ENCODE peak calls at places on chromosomes 16 and 17, in six cellular contexts. One of them, this sample, is unnamed.

GRCh38 chr16:71230122-71230845 is at the start of gene HYDIN:
- DNase-seq in esophagus muscularis mucosa: no peak
- DNase-seq in pancreas: peak
- DNase-seq in A549: peak
- DNase-seq in stomach: no peak
- DNase-seq in fibroblast of pulmonary artery: peak
- DNase-seq in this sample: peak

GRCh38 chr16:87684106-87684677 is 81.6 kb downstream of the KLHDC4 start:
- DNase-seq in esophagus muscularis mucosa: no peak
- DNase-seq in pancreas: no peak
- DNase-seq in A549: no peak
- DNase-seq in stomach: no peak
- DNase-seq in fibroblast of pulmonary artery: no peak
- DNase-seq in this sample: no peak

GRCh38 chr16:11291021-11291716 is 10.0 kb upstream of the PRM1 start:
- DNase-seq in esophagus muscularis mucosa: no peak
- DNase-seq in pancreas: no peak
- DNase-seq in A549: no peak
- DNase-seq in stomach: no peak
- DNase-seq in fibroblast of pulmonary artery: no peak
- DNase-seq in this sample: no peak

GRCh38 chr17:48093341-48094045 is 7.8 kb downstream of the CBX1 start:
- DNase-seq in esophagus muscularis mucosa: no peak
- DNase-seq in pancreas: no peak
- DNase-seq in A549: no peak
- DNase-seq in stomach: no peak
- DNase-seq in fibroblast of pulmonary artery: no peak
- DNase-seq in this sample: no peak

GRCh38 chr16:8850279-8850885 is 18.4 kb downstream of the CARHSP1 start:
- DNase-seq in esophagus muscularis mucosa: peak
- DNase-seq in pancreas: peak
- DNase-seq in A549: no peak
- DNase-seq in stomach: no peak
- DNase-seq in fibroblast of pulmonary artery: peak
- DNase-seq in this sample: peak

GRCh38 chr16:17784073-17784472 is 313.3 kb upstream of the XYLT1 start:
- DNase-seq in esophagus muscularis mucosa: no peak
- DNase-seq in pancreas: no peak
- DNase-seq in A549: peak
- DNase-seq in stomach: no peak
- DNase-seq in fibroblast of pulmonary artery: peak
- DNase-seq in this sample: peak

GRCh38 chr17:47287068-47287467 is 33.4 kb downstream of the ITGB3 start:
- DNase-seq in esophagus muscularis mucosa: no peak
- DNase-seq in pancreas: no peak
- DNase-seq in A549: no peak
- DNase-seq in stomach: no peak
- DNase-seq in fibroblast of pulmonary artery: no peak
- DNase-seq in this sample: no peak

GRCh38 chr17:29158515-29159275 is 21.5 kb downstream of the MYO18A start:
- DNase-seq in esophagus muscularis mucosa: no peak
- DNase-seq in pancreas: no peak
- DNase-seq in A549: no peak
- DNase-seq in stomach: no peak
- DNase-seq in fibroblast of pulmonary artery: peak
- DNase-seq in this sample: peak

GRCh38 chr17:32495347-32496253 is 8.8 kb downstream of the CDK5R1 start:
- DNase-seq in esophagus muscularis mucosa: no peak
- DNase-seq in pancreas: peak
- DNase-seq in A549: no peak
- DNase-seq in stomach: no peak
- DNase-seq in fibroblast of pulmonary artery: peak
- DNase-seq in this sample: peak

GRCh38 chr17:19533718-19534561 is at the start of gene SLC47A1:
- DNase-seq in esophagus muscularis mucosa: no peak
- DNase-seq in pancreas: peak
- DNase-seq in A549: peak
- DNase-seq in stomach: no peak
- DNase-seq in fibroblast of pulmonary artery: peak
- DNase-seq in this sample: peak

GRCh38 chr17:78991906-78992532 is 12.3 kb upstream of the LGALS3BP start:
- DNase-seq in esophagus muscularis mucosa: no peak
- DNase-seq in pancreas: peak
- DNase-seq in A549: no peak
- DNase-seq in stomach: peak
- DNase-seq in fibroblast of pulmonary artery: no peak
- DNase-seq in this sample: no peak

GRCh38 chr17:49963277-49963625 is 5.7 kb upstream of the DLX4 start:
- DNase-seq in esophagus muscularis mucosa: no peak
- DNase-seq in pancreas: no peak
- DNase-seq in A549: no peak
- DNase-seq in stomach: no peak
- DNase-seq in fibroblast of pulmonary artery: no peak
- DNase-seq in this sample: no peak

GRCh38 chr16:75319513-75320401 is 68.3 kb upstream of the BCAR1 start:
- DNase-seq in esophagus muscularis mucosa: no peak
- DNase-seq in pancreas: no peak
- DNase-seq in A549: no peak
- DNase-seq in stomach: no peak
- DNase-seq in fibroblast of pulmonary artery: peak
- DNase-seq in this sample: peak

GRCh38 chr17:77924757-77925336 is 33.7 kb upstream of the TNRC6C start:
- DNase-seq in esophagus muscularis mucosa: no peak
- DNase-seq in pancreas: no peak
- DNase-seq in A549: no peak
- DNase-seq in stomach: peak
- DNase-seq in fibroblast of pulmonary artery: peak
- DNase-seq in this sample: peak

GRCh38 chr17:43791589-43791988 is 11.4 kb downstream of the CFAP97D1 start:
- DNase-seq in esophagus muscularis mucosa: no peak
- DNase-seq in pancreas: no peak
- DNase-seq in A549: peak
- DNase-seq in stomach: no peak
- DNase-seq in fibroblast of pulmonary artery: peak
- DNase-seq in this sample: peak

GRCh38 chr16:66696669-66697630 is at the start of gene CMTM4:
- DNase-seq in esophagus muscularis mucosa: no peak
- DNase-seq in pancreas: peak
- DNase-seq in A549: peak
- DNase-seq in stomach: peak
- DNase-seq in fibroblast of pulmonary artery: peak
- DNase-seq in this sample: peak

GRCh38 chr16:73329363-73330306 is 281.7 kb upstream of the ZFHX3 start:
- DNase-seq in esophagus muscularis mucosa: no peak
- DNase-seq in pancreas: no peak
- DNase-seq in A549: no peak
- DNase-seq in stomach: no peak
- DNase-seq in fibroblast of pulmonary artery: no peak
- DNase-seq in this sample: no peak

GRCh38 chr17:15957206-15957605 is 12.3 kb downstream of the ADORA2B start:
- DNase-seq in esophagus muscularis mucosa: no peak
- DNase-seq in pancreas: no peak
- DNase-seq in A549: no peak
- DNase-seq in stomach: no peak
- DNase-seq in fibroblast of pulmonary artery: no peak
- DNase-seq in this sample: no peak

GRCh38 chr17:3890082-3890892 is 2.6 kb downstream of the CAMKK1 start:
- DNase-seq in esophagus muscularis mucosa: no peak
- DNase-seq in pancreas: no peak
- DNase-seq in A549: peak
- DNase-seq in stomach: peak
- DNase-seq in fibroblast of pulmonary artery: peak
- DNase-seq in this sample: peak

GRCh38 chr17:80774146-80774545 is 217.5 kb upstream of the CHMP6 start:
- DNase-seq in esophagus muscularis mucosa: no peak
- DNase-seq in pancreas: no peak
- DNase-seq in A549: no peak
- DNase-seq in stomach: no peak
- DNase-seq in fibroblast of pulmonary artery: no peak
- DNase-seq in this sample: no peak

GRCh38 chr17:39671651-39672521 is 3.6 kb downstream of the PNMT start:
- DNase-seq in esophagus muscularis mucosa: no peak
- DNase-seq in pancreas: peak
- DNase-seq in A549: peak
- DNase-seq in stomach: peak
- DNase-seq in fibroblast of pulmonary artery: peak
- DNase-seq in this sample: peak

GRCh38 chr16:13529193-13529982 is 390.6 kb upstream of the ERCC4 start:
- DNase-seq in esophagus muscularis mucosa: peak
- DNase-seq in pancreas: no peak
- DNase-seq in A549: no peak
- DNase-seq in stomach: no peak
- DNase-seq in fibroblast of pulmonary artery: no peak
- DNase-seq in this sample: no peak

GRCh38 chr17:42107597-42108576 is 4.6 kb downstream of the DHX58 start:
- DNase-seq in esophagus muscularis mucosa: no peak
- DNase-seq in pancreas: peak
- DNase-seq in A549: peak
- DNase-seq in stomach: peak
- DNase-seq in fibroblast of pulmonary artery: peak
- DNase-seq in this sample: no peak

GRCh38 chr17:42109086-42109485 is 3.4 kb downstream of the DHX58 start:
- DNase-seq in esophagus muscularis mucosa: no peak
- DNase-seq in pancreas: peak
- DNase-seq in A549: no peak
- DNase-seq in stomach: no peak
- DNase-seq in fibroblast of pulmonary artery: no peak
- DNase-seq in this sample: no peak

GRCh38 chr17:42104264-42104663 is 6.0 kb upstream of the ZNF385C start:
- DNase-seq in esophagus muscularis mucosa: no peak
- DNase-seq in pancreas: no peak
- DNase-seq in A549: no peak
- DNase-seq in stomach: no peak
- DNase-seq in fibroblast of pulmonary artery: no peak
- DNase-seq in this sample: no peak

GRCh38 chr17:42106009-42106408 is 6.5 kb downstream of the DHX58 start:
- DNase-seq in esophagus muscularis mucosa: no peak
- DNase-seq in pancreas: no peak
- DNase-seq in A549: no peak
- DNase-seq in stomach: no peak
- DNase-seq in fibroblast of pulmonary artery: no peak
- DNase-seq in this sample: no peak

DNA sequence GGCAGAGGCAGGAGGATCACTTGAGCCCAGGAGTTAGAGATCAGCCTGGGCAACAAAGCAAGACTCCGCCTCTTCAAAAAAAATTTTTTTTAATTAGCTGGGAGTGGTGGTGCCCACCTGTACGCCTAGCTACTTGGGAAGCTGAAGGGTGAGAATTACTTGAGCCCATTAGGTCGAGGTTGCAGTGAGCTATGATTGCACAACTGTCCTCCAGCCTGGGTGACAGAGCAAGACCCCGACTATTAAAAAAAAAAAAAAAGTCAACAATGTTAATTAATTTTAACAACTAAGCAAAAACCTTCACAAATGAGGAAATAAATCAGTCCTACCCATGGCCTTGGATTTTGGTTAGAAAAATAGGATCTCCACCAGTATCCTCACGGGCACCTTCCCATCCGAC is 5.4 kb downstream of the DHX58 start:
- DNase-seq in esophagus muscularis mucosa: no peak
- DNase-seq in pancreas: no peak
- DNase-seq in A549: no peak
- DNase-seq in stomach: no peak
- DNase-seq in fibroblast of pulmonary artery: no peak
- DNase-seq in this sample: no peak
- H3K4me3 ChIP-seq in esophagus muscularis mucosa: peak
- H3K4me3 ChIP-seq in pancreas: no peak
- H3K4me3 ChIP-seq in A549: peak
- H3K4me3 ChIP-seq in stomach: no peak
- H3K4me3 ChIP-seq in fibroblast of pulmonary artery: no peak
- H3K4me3 ChIP-seq in this sample: no peak

DNA sequence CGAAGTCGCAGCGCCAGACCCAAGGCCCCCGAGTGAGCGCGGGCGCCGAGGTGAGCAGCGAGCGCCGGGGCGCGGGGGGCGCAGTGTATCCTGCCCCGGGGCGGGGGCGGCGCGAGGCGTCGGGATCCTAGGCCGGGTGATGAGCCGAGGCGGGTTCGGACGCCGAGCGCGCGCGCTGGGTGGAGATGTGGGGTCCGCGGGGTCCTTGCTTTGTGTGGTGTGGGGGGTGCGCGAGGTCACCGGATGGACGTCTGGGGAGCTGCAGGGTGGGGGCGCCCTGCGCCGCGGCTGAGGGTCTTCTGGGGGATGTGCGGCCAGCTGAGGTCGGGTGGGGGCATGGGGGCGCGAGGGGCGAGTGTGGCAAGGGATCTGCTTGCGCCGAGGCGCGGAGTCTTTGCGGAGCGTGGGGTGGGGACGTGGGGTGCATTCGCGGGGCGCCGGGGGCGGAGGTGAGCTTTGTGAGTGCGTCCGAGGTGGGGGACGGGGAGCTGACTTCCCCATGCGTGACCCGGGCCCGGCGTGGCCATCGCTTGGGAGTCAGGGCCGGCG is 560 bp downstream of the RAI1 start:
- DNase-seq in esophagus muscularis mucosa: no peak
- DNase-seq in pancreas: no peak
- DNase-seq in A549: peak
- DNase-seq in stomach: no peak
- DNase-seq in fibroblast of pulmonary artery: no peak
- DNase-seq in this sample: no peak
- TF ChIP-seq CTCF in esophagus muscularis mucosa: no peak
- TF ChIP-seq CTCF in pancreas: no peak
- TF ChIP-seq CTCF in A549: no peak
- TF ChIP-seq CTCF in stomach: no peak
- TF ChIP-seq CTCF in fibroblast of pulmonary artery: no peak
- TF ChIP-seq CTCF in this sample: no peak

DNA sequence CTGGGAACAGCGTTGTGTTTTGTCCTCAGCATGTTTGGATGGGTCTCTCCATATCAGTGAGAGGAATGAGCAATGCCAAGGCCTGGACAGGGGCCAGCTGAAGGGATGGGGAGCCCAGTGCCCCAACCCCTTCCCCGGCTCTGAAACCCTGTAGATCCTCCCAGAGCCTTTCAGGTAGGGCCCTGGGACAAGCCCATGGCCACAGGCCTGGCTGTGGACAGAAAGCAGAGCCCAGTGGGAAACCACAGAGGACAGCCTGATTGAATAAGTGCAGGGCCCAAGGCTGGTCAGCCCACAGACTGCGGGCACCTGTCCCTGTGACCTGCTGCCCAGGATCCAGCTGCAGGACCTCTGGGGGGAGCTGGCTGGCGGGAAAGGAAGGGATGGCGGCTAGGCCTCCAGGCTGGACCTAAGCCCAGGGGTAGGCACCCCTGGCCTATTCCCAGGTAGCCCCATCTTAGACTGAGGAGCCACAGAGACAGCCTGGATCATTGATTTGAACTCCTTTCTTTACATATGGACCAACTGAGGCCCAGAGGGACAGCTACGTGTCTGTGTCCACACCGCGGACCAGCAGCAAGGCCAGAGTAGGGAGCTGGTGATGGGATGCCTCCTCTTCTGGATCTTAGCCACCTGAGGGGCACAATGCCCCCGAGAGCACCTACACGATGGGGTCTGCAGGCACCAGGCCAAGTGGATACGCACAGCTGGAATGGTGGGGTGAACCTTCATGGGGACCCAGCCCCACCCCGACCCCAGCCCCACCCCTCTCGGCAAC is 1.3 kb downstream of the CCDC102A start:
- DNase-seq in esophagus muscularis mucosa: no peak
- DNase-seq in pancreas: peak
- DNase-seq in A549: no peak
- DNase-seq in stomach: peak
- DNase-seq in fibroblast of pulmonary artery: no peak
- DNase-seq in this sample: no peak
- H3K4me3 ChIP-seq in esophagus muscularis mucosa: peak
- H3K4me3 ChIP-seq in pancreas: peak
- H3K4me3 ChIP-seq in A549: peak
- H3K4me3 ChIP-seq in stomach: peak
- H3K4me3 ChIP-seq in fibroblast of pulmonary artery: peak
- H3K4me3 ChIP-seq in this sample: peak

GRCh38 chr16:50821586-50821985 is 79.7 kb downstream of the CYLD start:
- DNase-seq in esophagus muscularis mucosa: no peak
- DNase-seq in pancreas: no peak
- DNase-seq in A549: peak
- DNase-seq in stomach: no peak
- DNase-seq in fibroblast of pulmonary artery: no peak
- DNase-seq in this sample: no peak
- TF ChIP-seq CTCF in esophagus muscularis mucosa: no peak
- TF ChIP-seq CTCF in pancreas: no peak
- TF ChIP-seq CTCF in A549: no peak
- TF ChIP-seq CTCF in stomach: no peak
- TF ChIP-seq CTCF in fibroblast of pulmonary artery: no peak
- TF ChIP-seq CTCF in this sample: no peak

This sample was measured in fibroblast of the aortic adventitia.